ENCODE peak calls at places on chromosomes 13 and 19, in five cellular contexts. R is GM20000, M is neural progenitor cell, K is endodermal cell, S is astrocyte of the spinal cord. N is an unnamed sample.

GRCh38 chr19:54253331-54254194 is 3.5 kb downstream of the LILRB5 start:
- DNase-seq in M (no peak), S (no peak), R (no peak), K (peak), N (no peak)

GRCh38 chr19:47230122-47230920 is 678 bp downstream of the BBC3 start:
- DNase-seq in R (peak), K (peak), S (peak), M (peak), N (no peak)

GRCh38 chr19:42538841-42539709 is 10.8 kb upstream of the CEACAM1 start:
- DNase-seq in S (no peak), K (no peak), M (no peak), R (no peak), N (no peak)

GRCh38 chr13:113146750-113147149 is 11.7 kb upstream of the PROZ start:
- DNase-seq in S (no peak), K (peak), M (no peak), R (no peak), N (no peak)

GRCh38 chr13:93098972-93099371 is 127.6 kb upstream of the GPC6 start:
- DNase-seq in K (no peak), M (no peak), R (no peak), S (no peak), N (no peak)

GRCh38 chr19:5012688-5013457 is 44.0 kb downstream of the KDM4B start:
- DNase-seq in S (no peak), M (no peak), R (no peak), K (no peak), N (no peak)

GRCh38 chr19:4206818-4207484 is 22.4 kb upstream of the EBI3 start:
- DNase-seq in K (no peak), M (no peak), R (no peak), S (peak), N (no peak)

GRCh38 chr19:39038098-39038497 is 5.7 kb upstream of the FBXO27 start:
- DNase-seq in M (peak), K (peak), R (peak), S (peak), N (peak)

GRCh38 chr13:93266681-93267080 is 40.1 kb downstream of the GPC6 start:
- DNase-seq in K (no peak), R (no peak), S (no peak), M (no peak), N (no peak)

GRCh38 chr13:101211261-101211660 is 205.0 kb downstream of the NALCN start:
- DNase-seq in K (no peak), S (peak), R (no peak), M (no peak), N (no peak)

GRCh38 chr19:920051-920857 is 3.1 kb downstream of the KISS1R start:
- DNase-seq in S (no peak), M (peak), R (peak), K (peak), N (no peak)

GRCh38 chr19:16627194-16627927 is 643 bp downstream of the MED26 start:
- DNase-seq in K (peak), R (no peak), M (peak), S (no peak), N (no peak)

GRCh38 chr19:8695911-8696310 is 2.7 kb downstream of the ACTL9 start:
- DNase-seq in S (no peak), K (no peak), R (no peak), M (no peak), N (no peak)

GRCh38 chr13:23321534-23322241 is 111.8 kb downstream of the SACS start:
- DNase-seq in M (no peak), S (peak), R (peak), K (no peak), N (peak)

GRCh38 chr19:51735759-51736449 is 12.1 kb upstream of the HAS1 start:
- DNase-seq in M (no peak), S (peak), R (no peak), K (no peak), N (peak)

GRCh38 chr13:84606616-84607015 is 724.3 kb upstream of the SLITRK1 start:
- DNase-seq in R (no peak), K (no peak), M (no peak), S (no peak), N (no peak)

GRCh38 chr19:7844951-7845350 is 14.9 kb downstream of the EVI5L start:
- DNase-seq in K (no peak), S (no peak), M (no peak), R (no peak), N (no peak)

GRCh38 chr13:44837250-44837649 is 152.0 kb downstream of the NUFIP1 start:
- DNase-seq in S (no peak), K (no peak), R (no peak), M (no peak), N (no peak)

GRCh38 chr13:31200636-31200970 is 828 bp downstream of the B3GLCT start:
- DNase-seq in R (no peak), K (peak), M (peak), S (peak), N (peak)

GRCh38 chr19:4622695-4623421 is 16.5 kb upstream of the TNFAIP8L1 start:
- DNase-seq in R (no peak), S (no peak), K (peak), M (no peak), N (no peak)

GRCh38 chr19:55503447-55504251 is 15.4 kb downstream of the SSC5D start:
- DNase-seq in K (peak), R (peak), M (peak), S (peak), N (peak)

GRCh38 chr19:29724102-29724641 is 9.1 kb upstream of the C19orf12 start:
- DNase-seq in R (no peak), S (peak), M (peak), K (peak), N (no peak)

GRCh38 chr13:43227721-43228120 is 204.3 kb downstream of the DNAJC15 start:
- DNase-seq in K (no peak), R (no peak), M (no peak), S (no peak), N (peak)

DNA sequence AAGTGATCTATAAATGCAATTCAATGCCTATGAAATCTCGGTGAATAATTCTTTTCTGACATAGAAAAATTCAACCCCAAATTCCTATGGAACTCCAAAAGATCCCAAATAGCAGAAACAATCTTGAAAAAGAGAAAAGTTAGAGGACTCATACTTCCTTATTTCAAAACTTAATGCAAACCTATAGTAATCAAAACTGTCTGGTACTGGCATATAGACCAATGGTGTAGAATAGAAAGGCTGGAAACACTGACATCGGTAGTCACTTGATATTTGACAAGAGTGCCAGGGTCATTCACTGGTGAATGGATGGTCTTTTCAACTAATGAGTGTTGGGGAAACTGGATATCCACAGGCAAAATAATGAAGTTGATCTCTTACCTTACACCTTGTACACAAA is 637.1 kb upstream of the PCDH9 start:
- DNase-seq in K (no peak), M (no peak), S (no peak), R (no peak), N (no peak)
- TF ChIP-seq CTCF in K (no peak), M (no peak), S (no peak), R (no peak), N (no peak)

GRCh38 chr19:13195678-13196077 is 45.5 kb downstream of the IER2 start:
- DNase-seq in R (peak), S (no peak), K (peak), M (peak), N (no peak)
- TF ChIP-seq CTCF in R (peak), S (no peak), K (peak), M (peak), N (peak)

GRCh38 chr13:35140831-35141230 is 198.8 kb downstream of the NBEA start:
- DNase-seq in R (no peak), M (no peak), K (no peak), S (no peak), N (no peak)
- TF ChIP-seq CTCF in R (no peak), M (no peak), K (no peak), S (no peak), N (no peak)

GRCh38 chr13:36804588-36804987 is 14.4 kb upstream of the RFXAP start:
- DNase-seq in S (no peak), K (no peak), R (no peak), M (no peak), N (no peak)
- TF ChIP-seq CTCF in S (no peak), K (no peak), R (no peak), M (no peak), N (no peak)

GRCh38 chr19:14516048-14516534 is 2.1 kb downstream of the DNAJB1 start:
- DNase-seq in K (peak), M (no peak), S (no peak), R (no peak), N (no peak)
- TF ChIP-seq CTCF in K (peak), M (no peak), S (no peak), R (no peak), N (no peak)

GRCh38 chr13:73244486-73244885 is 185.7 kb downstream of the KLF5 start:
- DNase-seq in K (no peak), R (no peak), M (no peak), S (no peak), N (no peak)

GRCh38 chr13:73248154-73248553 is 189.3 kb downstream of the KLF5 start:
- DNase-seq in R (no peak), S (no peak), M (no peak), K (no peak), N (no peak)

GRCh38 chr13:73242515-73243015 is 183.8 kb downstream of the KLF5 start:
- DNase-seq in M (no peak), R (no peak), K (no peak), S (no peak), N (no peak)

GRCh38 chr13:73248711-73249580 is 190.1 kb downstream of the KLF5 start:
- DNase-seq in R (no peak), K (peak), M (no peak), S (no peak), N (no peak)

DNA sequence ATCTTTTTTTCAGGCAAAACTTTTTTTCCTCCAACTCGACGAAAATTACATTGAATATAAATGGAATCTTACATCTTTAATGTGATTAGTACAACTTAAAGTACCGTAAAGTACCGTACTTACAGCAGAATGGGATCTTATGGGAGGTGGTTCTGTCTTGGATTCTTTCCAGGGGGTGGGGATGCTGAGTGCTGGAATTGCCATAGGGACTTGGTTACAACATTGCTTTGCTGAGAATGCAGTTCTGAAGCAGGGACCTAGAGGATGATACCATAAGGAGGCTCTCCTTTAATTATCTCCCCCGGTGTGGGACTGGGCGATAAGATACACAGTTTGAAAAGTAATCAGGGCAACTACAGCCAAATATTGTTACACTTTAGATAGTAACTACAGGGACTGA is 186.5 kb downstream of the KLF5 start:
- DNase-seq in S (no peak), R (no peak), M (no peak), K (no peak), N (no peak)
- TF ChIP-seq CTCF in S (no peak), R (no peak), M (no peak), K (no peak), N (no peak)

GRCh38 chr13:103898481-103898880 is 832.3 kb upstream of the SLC10A2 start:
- DNase-seq in S (no peak), K (peak), R (no peak), M (no peak), N (no peak)
- TF ChIP-seq CTCF in S (no peak), K (peak), R (no peak), M (no peak), N (no peak)

GRCh38 chr13:71772376-71772775 is 94.6 kb downstream of the DACH1 start:
- DNase-seq in R (no peak), S (no peak), M (no peak), K (no peak), N (no peak)
- TF ChIP-seq CTCF in R (no peak), S (no peak), M (no peak), K (no peak), N (no peak)

GRCh38 chr19:14091086-14091884 is 734 bp upstream of the SAMD1 start:
- DNase-seq in R (peak), M (no peak), S (peak), K (peak), N (peak)
- TF ChIP-seq CTCF in R (no peak), M (peak), S (peak), K (peak), N (peak)

DNA sequence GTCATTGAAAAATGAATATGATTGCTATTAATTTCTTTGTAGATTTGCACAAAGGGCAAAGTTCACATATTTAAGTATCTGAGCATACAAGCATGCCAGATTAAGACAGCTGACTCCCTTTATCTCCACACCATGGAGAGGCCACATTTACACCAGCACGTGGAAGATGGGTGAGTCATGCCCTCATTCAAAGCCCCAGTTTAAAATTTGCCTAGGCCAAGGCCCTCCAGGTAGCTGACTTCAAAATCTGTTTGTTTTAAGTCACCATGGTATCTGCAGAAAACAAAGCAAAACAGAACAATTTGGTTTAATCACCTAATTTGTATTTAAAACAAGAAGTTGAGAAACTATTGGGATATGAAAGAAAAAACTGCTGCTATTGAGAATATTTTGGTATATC is 109.2 kb downstream of the ESD start:
- DNase-seq in S (peak), M (no peak), K (peak), R (no peak), N (peak)
- TF ChIP-seq CTCF in S (no peak), M (no peak), K (no peak), R (no peak), N (no peak)